ENCODE peak calls at places on chromosome 6, in four cellular contexts. A is dorsolateral prefrontal cortex, J is nephron progenitor cell, Z is cardiac muscle cell. K is an unnamed sample.

GRCh38 chr6:31969712-31970603 is 2.0 kb downstream of the DXO start:
- DNase-seq in Z (peak), A (no peak), J (no peak), K (no peak)

GRCh38 chr6:138371720-138372119 is 6.0 kb upstream of the SMIM28 start:
- DNase-seq in J (no peak), Z (peak), A (no peak), K (no peak)

GRCh38 chr6:54053893-54054391 is 57.3 kb upstream of the MLIP start:
- DNase-seq in J (no peak), A (no peak), Z (peak), K (no peak)

GRCh38 chr6:15421945-15422733 is 176.3 kb downstream of the JARID2 start:
- DNase-seq in A (no peak), J (no peak), Z (no peak), K (no peak)

GRCh38 chr6:87393026-87393622 is 14.6 kb upstream of the CFAP206 start:
- DNase-seq in J (peak), Z (peak), A (no peak), K (peak)

GRCh38 chr6:47633141-47633540 is 65.2 kb upstream of the ADGRF4 start:
- DNase-seq in Z (peak), A (no peak), J (no peak), K (no peak)

GRCh38 chr6:335572-335971 is 43.3 kb downstream of the DUSP22 start:
- DNase-seq in A (no peak), Z (no peak), J (no peak), K (no peak)

GRCh38 chr6:141359953-141360352 is 772.8 kb upstream of the GJE1 start:
- DNase-seq in J (no peak), A (no peak), Z (peak), K (no peak)

GRCh38 chr6:13407709-13408695 is 79.4 kb downstream of the GFOD1 start:
- DNase-seq in J (no peak), A (no peak), Z (peak), K (no peak)

GRCh38 chr6:150069707-150070106 is 786 bp upstream of the ULBP3 start:
- DNase-seq in A (peak), J (peak), Z (no peak), K (peak)

GRCh38 chr6:133594551-133594950 is 294.4 kb upstream of the TCF21 start:
- DNase-seq in A (no peak), J (no peak), Z (no peak), K (no peak)

GRCh38 chr6:11975353-11975977 is 36.6 kb upstream of the HIVEP1 start:
- DNase-seq in A (no peak), Z (no peak), J (no peak), K (no peak)

GRCh38 chr6:169959129-169960002 is 207.9 kb downstream of the ERMARD start:
- DNase-seq in A (no peak), J (no peak), Z (no peak), K (no peak)

GRCh38 chr6:31792741-31793140 is 2.8 kb downstream of the VARS1 start:
- DNase-seq in J (no peak), A (no peak), Z (peak), K (no peak)

GRCh38 chr6:148989585-148989984 is 242.8 kb downstream of the UST start:
- DNase-seq in A (no peak), Z (no peak), J (no peak), K (no peak)

GRCh38 chr6:25450469-25451198 is 171.5 kb downstream of the CARMIL1 start:
- DNase-seq in Z (no peak), A (no peak), J (no peak), K (no peak)

GRCh38 chr6:159745081-159745480 is 16.8 kb upstream of the ACAT2 start:
- DNase-seq in J (no peak), A (no peak), Z (no peak), K (no peak)

GRCh38 chr6:1729133-1729751 is 119.5 kb downstream of the FOXC1 start:
- DNase-seq in J (no peak), Z (no peak), A (no peak), K (no peak)

GRCh38 chr6:1726341-1726763 is 116.6 kb downstream of the FOXC1 start:
- DNase-seq in Z (no peak), J (no peak), A (no peak), K (no peak)

GRCh38 chr6:1735239-1735803 is 125.6 kb downstream of the FOXC1 start:
- DNase-seq in Z (no peak), J (no peak), A (no peak), K (no peak)

GRCh38 chr6:1729752-1730140 is 120.0 kb downstream of the FOXC1 start:
- DNase-seq in Z (no peak), J (no peak), A (no peak), K (no peak)

DNA sequence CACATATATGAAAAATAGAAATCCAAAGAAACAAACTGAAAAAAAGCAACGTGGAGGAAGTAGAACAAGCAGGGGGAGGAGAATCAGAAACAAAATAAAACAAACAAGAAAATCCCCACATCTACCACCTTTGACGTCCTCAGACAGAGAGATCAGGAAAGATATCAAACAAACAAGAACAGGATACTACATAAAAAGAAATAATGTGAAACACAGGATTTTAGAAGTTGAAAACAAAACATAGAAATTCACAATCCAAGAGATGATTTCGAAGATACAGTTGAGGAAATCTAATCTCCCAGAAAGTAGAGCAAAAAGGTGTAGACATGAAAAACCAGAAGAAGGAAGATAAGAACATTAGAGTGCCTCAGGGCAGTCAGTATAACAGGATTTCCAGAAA is 121.2 kb downstream of the FOXC1 start:
- DNase-seq in Z (no peak), J (no peak), A (no peak), K (no peak)
- TF ChIP-seq CTCF in Z (no peak), J (no peak), A (no peak), K (no peak)

GRCh38 chr6:168417158-168417557 is 23.8 kb upstream of the SMOC2 start:
- DNase-seq in Z (peak), A (no peak), J (no peak), K (no peak)
- TF ChIP-seq CTCF in Z (no peak), A (no peak), J (no peak), K (no peak)

GRCh38 chr6:155177369-155177961 is 86.3 kb upstream of the CLDN20 start:
- DNase-seq in Z (peak), A (no peak), J (peak), K (peak)
- TF ChIP-seq CTCF in Z (peak), A (peak), J (peak), K (peak)

DNA sequence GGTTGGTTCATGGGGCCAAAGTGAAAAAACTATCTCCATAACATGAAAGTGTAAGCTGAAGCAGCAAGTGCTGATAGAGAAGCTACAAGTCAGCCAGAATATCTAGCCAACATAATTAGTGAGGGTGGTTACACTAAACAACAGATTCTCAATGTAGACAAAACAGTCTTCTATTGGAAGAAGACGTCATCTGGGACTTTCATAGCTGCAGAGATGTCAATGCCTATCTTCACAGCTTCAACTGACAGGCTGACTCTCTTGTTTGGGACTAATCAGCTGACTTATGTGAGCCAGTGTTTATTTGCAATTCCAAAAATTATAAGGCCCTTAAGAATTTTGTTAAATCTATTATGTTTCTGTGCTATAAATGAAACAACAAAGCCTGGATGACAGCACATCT is 63.2 kb downstream of the GMDS start:
- DNase-seq in Z (no peak), A (no peak), J (no peak), K (no peak)
- TF ChIP-seq CTCF in Z (no peak), A (no peak), J (no peak), K (no peak)

DNA sequence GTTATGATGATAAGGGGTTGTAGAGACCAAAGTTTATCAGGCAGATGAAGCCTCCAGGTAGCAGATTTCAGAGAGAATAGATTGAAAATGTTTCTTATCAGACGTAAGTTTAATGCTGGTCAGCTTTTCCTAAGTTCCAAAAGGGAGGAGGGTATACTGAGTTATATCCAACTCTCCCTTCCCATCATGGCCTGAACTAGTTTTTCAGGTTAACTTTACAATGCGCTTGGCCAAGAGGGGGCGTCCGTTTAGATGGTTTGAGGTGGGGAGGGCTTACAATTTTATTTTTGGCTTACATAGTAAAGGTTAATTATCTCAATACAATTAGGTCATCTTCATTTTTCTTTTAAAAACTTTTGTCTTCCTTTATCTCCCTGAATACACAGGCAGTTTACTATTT is 19.4 kb upstream of the IL22RA2 start:
- DNase-seq in A (no peak), Z (no peak), J (no peak), K (no peak)
- TF ChIP-seq CTCF in A (no peak), Z (no peak), J (no peak), K (no peak)

K was measured in endothelial cell.